ENCODE peak calls at places on chromosomes 7 and 10, in ten cellular contexts. U is A172; F is aorta; O is HT-29; I is hypothalamus; W is activated CD4-positive, alpha-beta T cell treated with anti-CD3 and anti-CD28 coated beads, Interleukin-2, amount 50 U/mL, for 48 hours; B is H4; Q is ELR; D is stimulated activated CD8-positive, alpha-beta memory T cell treated with anti-CD3 and anti-CD28 coated beads, Interleukin-4, amount 100 ng/mL, for 24 hours; E is Kasumi-1. M is an unnamed sample.

GRCh38 chr10:79153753-79154152 is 85.0 kb downstream of the ZMIZ1 start:
- DNase-seq in U (no peak), F (peak; percentile 94), O (no peak), I (no peak), W (no peak), B (no peak), Q (no peak), D (no peak), E (no peak), M (no peak)

GRCh38 chr10:86037096-86037495 is 329.5 kb downstream of the GRID1 start:
- DNase-seq in U (no peak), F (no peak), O (no peak), I (no peak), W (no peak), B (no peak), Q (no peak), D (no peak), E (no peak), M (no peak)

GRCh38 chr7:158024351-158024715 is 563.3 kb downstream of the PTPRN2 start:
- DNase-seq in U (no peak), F (peak; percentile 30), O (no peak), I (no peak), W (no peak), B (no peak), Q (no peak), D (no peak), E (no peak), M (no peak)

GRCh38 chr10:86349474-86349873 is 17.1 kb downstream of the GRID1 start:
- DNase-seq in U (no peak), F (peak; percentile 12), O (no peak), I (no peak), W (no peak), B (peak; percentile 50), Q (peak; percentile 45), D (no peak), E (peak; percentile 70), M (no peak)

GRCh38 chr10:8049874-8050560 is 4.5 kb upstream of the GATA3 start:
- DNase-seq in U (no peak), F (peak; percentile 67), O (peak; percentile 66), I (no peak), W (no peak), B (no peak), Q (no peak), D (no peak), E (no peak), M (peak; percentile 60)

GRCh38 chr10:121088524-121088923 is 237.4 kb downstream of the WDR11 start:
- DNase-seq in U (no peak), F (no peak), O (peak; percentile 61), I (no peak), W (no peak), B (peak; percentile 66), Q (no peak), D (no peak), E (no peak), M (no peak)

GRCh38 chr10:96720422-96721206 is at the start of gene PIK3AP1:
- DNase-seq in U (peak; percentile 59), F (peak; percentile 82), O (peak; percentile 62), I (no peak), W (peak; percentile 57), B (no peak), Q (peak; percentile 43), D (peak; percentile 24), E (peak; percentile 80), M (peak; percentile 58)

GRCh38 chr7:47267346-47267745 is 314.6 kb downstream of the TNS3 start:
- DNase-seq in U (no peak), F (no peak), O (no peak), I (no peak), W (no peak), B (no peak), Q (no peak), D (no peak), E (no peak), M (no peak)

GRCh38 chr7:29249860-29250259 is 55.3 kb downstream of the CHN2 start:
- DNase-seq in U (no peak), F (no peak), O (no peak), I (no peak), W (no peak), B (no peak), Q (no peak), D (no peak), E (no peak), M (no peak)

GRCh38 chr10:75230600-75231038 is 5.1 kb downstream of the COMTD1 start:
- DNase-seq in U (peak; percentile 85), F (peak; percentile 97), O (peak; percentile 94), I (peak; percentile 57), W (peak; percentile 97), B (peak; percentile 78), Q (peak; percentile 91), D (peak; percentile 87), E (peak; percentile 96), M (peak; percentile 95)

GRCh38 chr7:1863091-1863900 is 193.2 kb downstream of the ELFN1 start:
- DNase-seq in U (no peak), F (no peak), O (no peak), I (no peak), W (no peak), B (no peak), Q (no peak), D (no peak), E (no peak), M (no peak)

GRCh38 chr10:51423121-51423452 is 276.3 kb downstream of the CSTF2T start:
- DNase-seq in U (no peak), F (no peak), O (no peak), I (no peak), W (no peak), B (no peak), Q (no peak), D (no peak), E (no peak), M (no peak)

GRCh38 chr10:1551636-1552338 is 185.5 kb downstream of the ADARB2 start:
- DNase-seq in U (no peak), F (peak; percentile 67), O (no peak), I (no peak), W (no peak), B (no peak), Q (no peak), D (no peak), E (no peak), M (no peak)

GRCh38 chr7:2522780-2523433 is 3.3 kb downstream of the LFNG start:
- DNase-seq in U (peak; percentile 70), F (no peak), O (peak; percentile 91), I (no peak), W (peak; percentile 60), B (peak; percentile 84), Q (peak; percentile 79), D (no peak), E (no peak), M (peak; percentile 58)

GRCh38 chr10:62996925-62997324 is 136.2 kb upstream of the NRBF2 start:
- DNase-seq in U (no peak), F (no peak), O (no peak), I (no peak), W (no peak), B (no peak), Q (no peak), D (no peak), E (no peak), M (no peak)

GRCh38 chr10:24432478-24433416 is 223.8 kb downstream of the KIAA1217 start:
- DNase-seq in U (peak; percentile 31), F (no peak), O (no peak), I (no peak), W (no peak), B (no peak), Q (peak; percentile 64), D (no peak), E (no peak), M (no peak)

GRCh38 chr7:47611045-47611511 is 29.2 kb upstream of the TNS3 start:
- DNase-seq in U (no peak), F (no peak), O (no peak), I (no peak), W (no peak), B (peak; percentile 85), Q (no peak), D (no peak), E (no peak), M (no peak)

GRCh38 chr7:142874409-142874808 is 11.1 kb downstream of the TRPV6 start:
- DNase-seq in U (no peak), F (peak; percentile 35), O (no peak), I (no peak), W (no peak), B (no peak), Q (no peak), D (no peak), E (no peak), M (no peak)

GRCh38 chr10:58220769-58221448 is 46.8 kb downstream of the IPMK start:
- DNase-seq in U (no peak), F (no peak), O (no peak), I (no peak), W (no peak), B (no peak), Q (peak; percentile 60), D (no peak), E (no peak), M (no peak)

GRCh38 chr7:157895520-157896375 is 558.9 kb downstream of the DNAJB6 start:
- DNase-seq in U (no peak), F (no peak), O (no peak), I (no peak), W (no peak), B (no peak), Q (no peak), D (no peak), E (no peak), M (no peak)

GRCh38 chr7:155698633-155699032 is 54.2 kb downstream of the RBM33 start:
- DNase-seq in U (no peak), F (no peak), O (no peak), I (no peak), W (no peak), B (no peak), Q (no peak), D (no peak), E (no peak), M (no peak)

GRCh38 chr7:8177109-8177933 is 84.6 kb downstream of the ICA1 start:
- DNase-seq in U (no peak), F (no peak), O (no peak), I (no peak), W (no peak), B (no peak), Q (no peak), D (no peak), E (no peak), M (no peak)

GRCh38 chr10:131689016-131689415 is 211.8 kb upstream of the PPP2R2D start:
- DNase-seq in U (no peak), F (peak; percentile 33), O (no peak), I (no peak), W (no peak), B (no peak), Q (no peak), D (no peak), E (no peak), M (no peak)

GRCh38 chr10:96673318-96674099 is 46.8 kb downstream of the PIK3AP1 start:
- DNase-seq in U (peak; percentile 57), F (no peak), O (peak; percentile 67), I (no peak), W (no peak), B (no peak), Q (peak; percentile 41), D (no peak), E (peak; percentile 96), M (no peak)

GRCh38 chr10:75024971-75025523 is 86.4 kb upstream of the SAMD8 start:
- DNase-seq in U (no peak), F (no peak), O (no peak), I (no peak), W (no peak), B (no peak), Q (no peak), D (no peak), E (no peak), M (no peak)

GRCh38 chr10:119940487-119940886 is 48.0 kb downstream of the SEC23IP start:
- DNase-seq in U (peak; percentile 16), F (no peak), O (no peak), I (no peak), W (no peak), B (no peak), Q (peak; percentile 56), D (no peak), E (no peak), M (no peak)

GRCh38 chr7:100836812-100837098 is 9.4 kb upstream of the EPHB4 start:
- DNase-seq in U (no peak), F (no peak), O (no peak), I (no peak), W (no peak), B (no peak), Q (no peak), D (no peak), E (no peak), M (no peak)

GRCh38 chr7:78905449-78905848 is 548.0 kb downstream of the MAGI2 start:
- DNase-seq in U (no peak), F (no peak), O (no peak), I (no peak), W (no peak), B (no peak), Q (no peak), D (no peak), E (no peak), M (no peak)